ENCODE peak calls at places on chromosomes 11 and 22, in seven cellular contexts. One of them, this sample, is unnamed.

GRCh38 chr11:128310676-128311445 is 276.5 kb downstream of the ETS1 start:
- DNase-seq in smooth muscle cell of the brain vasculature: no peak
- DNase-seq in T follicular helper cell: no peak
- DNase-seq in osteoblast: no peak
- DNase-seq in stimulated activated CD8-positive, alpha-beta memory T cell treated with anti-CD3 and anti-CD28 coated beads, Interleukin-2, amount 100 ng/mL, for 48 hours: no peak
- DNase-seq in WERI-Rb-1: no peak
- DNase-seq in midbrain: no peak
- DNase-seq in this sample: no peak

GRCh38 chr11:20205807-20206206 is 45.5 kb upstream of the DBX1 start:
- DNase-seq in stimulated activated CD8-positive, alpha-beta memory T cell treated with anti-CD3 and anti-CD28 coated beads, Interleukin-2, amount 100 ng/mL, for 48 hours: no peak
- DNase-seq in T follicular helper cell: no peak
- DNase-seq in midbrain: no peak
- DNase-seq in WERI-Rb-1: no peak
- DNase-seq in osteoblast: no peak
- DNase-seq in smooth muscle cell of the brain vasculature: no peak
- DNase-seq in this sample: no peak

GRCh38 chr11:64644348-64645242 is 53.6 kb downstream of the SLC22A12 start:
- DNase-seq in WERI-Rb-1: peak
- DNase-seq in midbrain: no peak
- DNase-seq in osteoblast: peak
- DNase-seq in stimulated activated CD8-positive, alpha-beta memory T cell treated with anti-CD3 and anti-CD28 coated beads, Interleukin-2, amount 100 ng/mL, for 48 hours: no peak
- DNase-seq in T follicular helper cell: no peak
- DNase-seq in smooth muscle cell of the brain vasculature: no peak
- DNase-seq in this sample: no peak

GRCh38 chr22:44369916-44370804 is 57.4 kb upstream of the SHISAL1 start:
- DNase-seq in stimulated activated CD8-positive, alpha-beta memory T cell treated with anti-CD3 and anti-CD28 coated beads, Interleukin-2, amount 100 ng/mL, for 48 hours: no peak
- DNase-seq in T follicular helper cell: no peak
- DNase-seq in osteoblast: peak
- DNase-seq in WERI-Rb-1: no peak
- DNase-seq in smooth muscle cell of the brain vasculature: no peak
- DNase-seq in midbrain: no peak
- DNase-seq in this sample: peak

GRCh38 chr11:70547821-70548670 is 149.7 kb downstream of the CTTN start:
- DNase-seq in midbrain: no peak
- DNase-seq in stimulated activated CD8-positive, alpha-beta memory T cell treated with anti-CD3 and anti-CD28 coated beads, Interleukin-2, amount 100 ng/mL, for 48 hours: no peak
- DNase-seq in osteoblast: peak
- DNase-seq in T follicular helper cell: no peak
- DNase-seq in smooth muscle cell of the brain vasculature: no peak
- DNase-seq in WERI-Rb-1: peak
- DNase-seq in this sample: no peak

GRCh38 chr22:49076300-49077035 is 751.2 kb downstream of the BRD1 start:
- DNase-seq in osteoblast: no peak
- DNase-seq in stimulated activated CD8-positive, alpha-beta memory T cell treated with anti-CD3 and anti-CD28 coated beads, Interleukin-2, amount 100 ng/mL, for 48 hours: no peak
- DNase-seq in T follicular helper cell: no peak
- DNase-seq in midbrain: no peak
- DNase-seq in smooth muscle cell of the brain vasculature: no peak
- DNase-seq in WERI-Rb-1: no peak
- DNase-seq in this sample: no peak

GRCh38 chr22:44272330-44272729 is 40.4 kb downstream of the SHISAL1 start:
- DNase-seq in stimulated activated CD8-positive, alpha-beta memory T cell treated with anti-CD3 and anti-CD28 coated beads, Interleukin-2, amount 100 ng/mL, for 48 hours: no peak
- DNase-seq in midbrain: peak
- DNase-seq in osteoblast: no peak
- DNase-seq in WERI-Rb-1: no peak
- DNase-seq in T follicular helper cell: no peak
- DNase-seq in smooth muscle cell of the brain vasculature: no peak
- DNase-seq in this sample: no peak

GRCh38 chr11:11416917-11417316 is 63.9 kb upstream of the CSNK2A3 start:
- DNase-seq in osteoblast: no peak
- DNase-seq in stimulated activated CD8-positive, alpha-beta memory T cell treated with anti-CD3 and anti-CD28 coated beads, Interleukin-2, amount 100 ng/mL, for 48 hours: no peak
- DNase-seq in midbrain: no peak
- DNase-seq in T follicular helper cell: no peak
- DNase-seq in smooth muscle cell of the brain vasculature: no peak
- DNase-seq in WERI-Rb-1: no peak
- DNase-seq in this sample: no peak

GRCh38 chr11:15159085-15159484 is 44.4 kb downstream of the INSC start:
- DNase-seq in WERI-Rb-1: no peak
- DNase-seq in midbrain: no peak
- DNase-seq in smooth muscle cell of the brain vasculature: no peak
- DNase-seq in stimulated activated CD8-positive, alpha-beta memory T cell treated with anti-CD3 and anti-CD28 coated beads, Interleukin-2, amount 100 ng/mL, for 48 hours: no peak
- DNase-seq in T follicular helper cell: no peak
- DNase-seq in osteoblast: peak
- DNase-seq in this sample: no peak

GRCh38 chr11:64251986-64252837 is 882 bp downstream of the PLCB3 start:
- DNase-seq in smooth muscle cell of the brain vasculature: no peak
- DNase-seq in T follicular helper cell: no peak
- DNase-seq in WERI-Rb-1: peak
- DNase-seq in osteoblast: peak
- DNase-seq in stimulated activated CD8-positive, alpha-beta memory T cell treated with anti-CD3 and anti-CD28 coated beads, Interleukin-2, amount 100 ng/mL, for 48 hours: no peak
- DNase-seq in midbrain: no peak
- DNase-seq in this sample: no peak